ENCODE peak calls at places on chromosomes 1 and 21, in nine cellular contexts. E is ascending aorta; T is CD4-positive, alpha-beta T cell; B is activated CD8-positive, alpha-beta memory T cell treated with anti-CD3 and anti-CD28 coated beads for 1 hour; S is choroid plexus epithelial cell; P is HT1080; U is effector CD4-positive, alpha-beta T cell; N is fibroblast of pulmonary artery; M is right lobe of liver. X is an unnamed sample.

GRCh38 chr21:45615145-45615711 is 28.3 kb upstream of the PCBP3 start:
- DNase-seq in E (no peak), T (peak), B (peak), S (no peak), P (peak), U (peak), N (peak), M (no peak), X (no peak)

GRCh38 chr21:17250651-17251294 is 262.1 kb upstream of the CXADR start:
- DNase-seq in E (no peak), T (no peak), B (no peak), S (peak), P (no peak), U (no peak), N (peak), M (no peak), X (no peak)

GRCh38 chr1:29541641-29542040 is 305.3 kb downstream of the PTPRU start:
- DNase-seq in E (peak), T (no peak), B (no peak), S (no peak), P (no peak), U (no peak), N (no peak), M (no peak), X (no peak)

GRCh38 chr1:221487781-221488520 is 253.9 kb downstream of the DUSP10 start:
- DNase-seq in E (no peak), T (no peak), B (no peak), S (peak), P (peak), U (no peak), N (peak), M (no peak), X (no peak)

GRCh38 chr1:55050283-55050682 is 10.9 kb downstream of the PCSK9 start:
- DNase-seq in E (no peak), T (no peak), B (no peak), S (peak), P (peak), U (no peak), N (peak), M (no peak), X (no peak)

GRCh38 chr1:84847253-84848247 is 45.5 kb downstream of the LPAR3 start:
- DNase-seq in E (peak), T (no peak), B (no peak), S (peak), P (peak), U (no peak), N (peak), M (peak), X (peak)

GRCh38 chr1:235709018-235709417 is 59.4 kb upstream of the GNG4 start:
- DNase-seq in E (no peak), T (no peak), B (no peak), S (no peak), P (no peak), U (no peak), N (no peak), M (no peak), X (no peak)

GRCh38 chr21:42555756-42556438 is 42.2 kb downstream of the SLC37A1 start:
- DNase-seq in E (peak), T (no peak), B (no peak), S (no peak), P (no peak), U (no peak), N (no peak), M (peak), X (no peak)

GRCh38 chr1:109724933-109725332 is 12.9 kb downstream of the GSTM5 start:
- DNase-seq in E (peak), T (no peak), B (no peak), S (no peak), P (no peak), U (no peak), N (no peak), M (no peak), X (no peak)

GRCh38 chr1:39656416-39656815 is 15.5 kb downstream of the NT5C1A start:
- DNase-seq in E (no peak), T (no peak), B (no peak), S (no peak), P (no peak), U (no peak), N (no peak), M (no peak), X (no peak)

GRCh38 chr1:19177811-19178210 is 32.3 kb downstream of the UBR4 start:
- DNase-seq in E (no peak), T (no peak), B (no peak), S (no peak), P (no peak), U (no peak), N (no peak), M (no peak), X (no peak)

GRCh38 chr21:29232601-29233541 is 65.9 kb upstream of the BACH1 start:
- DNase-seq in E (no peak), T (no peak), B (no peak), S (peak), P (peak), U (no peak), N (peak), M (no peak), X (peak)

GRCh38 chr1:9687120-9687875 is 35.8 kb downstream of the PIK3CD start:
- DNase-seq in E (peak), T (peak), B (peak), S (peak), P (peak), U (peak), N (peak), M (peak), X (peak)

GRCh38 chr1:228850141-228851100 is 115.1 kb downstream of the RHOU start:
- DNase-seq in E (no peak), T (no peak), B (no peak), S (no peak), P (no peak), U (no peak), N (no peak), M (no peak), X (no peak)

GRCh38 chr1:14612281-14612680 is 13.8 kb downstream of the KAZN start:
- DNase-seq in E (no peak), T (no peak), B (no peak), S (no peak), P (no peak), U (no peak), N (no peak), M (no peak), X (no peak)

GRCh38 chr21:18677632-18678031 is 274.0 kb upstream of the TMPRSS15 start:
- DNase-seq in E (no peak), T (no peak), B (no peak), S (no peak), P (no peak), U (no peak), N (no peak), M (no peak), X (no peak)

X was measured in mesendoderm.